ENCODE peak calls at places on chromosome 5, in seven cellular contexts. One of them, this sample, is unnamed.

GRCh38 chr5:124839371-124839998 is 93.0 kb upstream of the ZNF608 start:
- DNase-seq in lower leg skin: no peak
- DNase-seq in endothelial cell of umbilical vein: peak
- DNase-seq in A549: no peak
- DNase-seq in IMR-90: no peak
- DNase-seq in H1: no peak
- DNase-seq in adrenal gland: no peak
- DNase-seq in this sample: no peak

GRCh38 chr5:54302267-54302687 is 8.1 kb downstream of the ARL15 start:
- DNase-seq in adrenal gland: peak
- DNase-seq in IMR-90: peak
- DNase-seq in lower leg skin: no peak
- DNase-seq in endothelial cell of umbilical vein: no peak
- DNase-seq in A549: no peak
- DNase-seq in H1: no peak
- DNase-seq in this sample: no peak

GRCh38 chr5:121691478-121691877 is 160.2 kb upstream of the FTMT start:
- DNase-seq in A549: peak
- DNase-seq in H1: no peak
- DNase-seq in adrenal gland: peak
- DNase-seq in endothelial cell of umbilical vein: no peak
- DNase-seq in IMR-90: no peak
- DNase-seq in lower leg skin: no peak
- DNase-seq in this sample: no peak

GRCh38 chr5:121144764-121145163 is 680.7 kb downstream of the PRR16 start:
- DNase-seq in endothelial cell of umbilical vein: peak
- DNase-seq in H1: no peak
- DNase-seq in A549: no peak
- DNase-seq in lower leg skin: no peak
- DNase-seq in IMR-90: peak
- DNase-seq in adrenal gland: no peak
- DNase-seq in this sample: no peak

GRCh38 chr5:130335116-130335515 is 430.9 kb downstream of the CHSY3 start:
- DNase-seq in A549: no peak
- DNase-seq in adrenal gland: no peak
- DNase-seq in endothelial cell of umbilical vein: peak
- DNase-seq in H1: no peak
- DNase-seq in IMR-90: no peak
- DNase-seq in lower leg skin: no peak
- DNase-seq in this sample: no peak

GRCh38 chr5:52469420-52469819 is 318.3 kb upstream of the ITGA1 start:
- DNase-seq in H1: no peak
- DNase-seq in lower leg skin: no peak
- DNase-seq in adrenal gland: no peak
- DNase-seq in IMR-90: no peak
- DNase-seq in A549: no peak
- DNase-seq in endothelial cell of umbilical vein: no peak
- DNase-seq in this sample: no peak

GRCh38 chr5:132439521-132440206 is 50.9 kb downstream of the IRF1 start:
- DNase-seq in H1: no peak
- DNase-seq in adrenal gland: peak
- DNase-seq in endothelial cell of umbilical vein: peak
- DNase-seq in lower leg skin: peak
- DNase-seq in IMR-90: peak
- DNase-seq in A549: no peak
- DNase-seq in this sample: peak

GRCh38 chr5:17802256-17802655 is 168.0 kb downstream of the TAF11L14 start:
- DNase-seq in H1: no peak
- DNase-seq in adrenal gland: no peak
- DNase-seq in A549: no peak
- DNase-seq in endothelial cell of umbilical vein: no peak
- DNase-seq in lower leg skin: no peak
- DNase-seq in IMR-90: no peak
- DNase-seq in this sample: no peak

GRCh38 chr5:4700082-4700481 is 440.0 kb upstream of the ADAMTS16 start:
- DNase-seq in H1: peak
- DNase-seq in A549: peak
- DNase-seq in lower leg skin: peak
- DNase-seq in adrenal gland: peak
- DNase-seq in endothelial cell of umbilical vein: no peak
- DNase-seq in IMR-90: no peak
- DNase-seq in this sample: peak

GRCh38 chr5:96340357-96340756 is 92.7 kb downstream of the PCSK1 start:
- DNase-seq in endothelial cell of umbilical vein: no peak
- DNase-seq in IMR-90: no peak
- DNase-seq in adrenal gland: no peak
- DNase-seq in lower leg skin: no peak
- DNase-seq in A549: no peak
- DNase-seq in H1: no peak
- DNase-seq in this sample: no peak

GRCh38 chr5:1890296-1890695 is 7.6 kb upstream of the IRX4 start:
- DNase-seq in H1: no peak
- DNase-seq in IMR-90: no peak
- DNase-seq in lower leg skin: no peak
- DNase-seq in adrenal gland: no peak
- DNase-seq in A549: no peak
- DNase-seq in endothelial cell of umbilical vein: no peak
- DNase-seq in this sample: no peak

GRCh38 chr5:28549588-28549987 is 1511.2 kb upstream of the CDH9 start:
- DNase-seq in endothelial cell of umbilical vein: no peak
- DNase-seq in IMR-90: no peak
- DNase-seq in adrenal gland: no peak
- DNase-seq in lower leg skin: no peak
- DNase-seq in H1: no peak
- DNase-seq in A549: no peak
- DNase-seq in this sample: no peak

GRCh38 chr5:106189121-106189809 is 1481.5 kb downstream of the EFNA5 start:
- DNase-seq in lower leg skin: no peak
- DNase-seq in H1: no peak
- DNase-seq in A549: no peak
- DNase-seq in endothelial cell of umbilical vein: no peak
- DNase-seq in IMR-90: no peak
- DNase-seq in adrenal gland: no peak
- DNase-seq in this sample: no peak

GRCh38 chr5:132962429-132962928 is 955 bp downstream of the AFF4 start:
- DNase-seq in adrenal gland: peak
- DNase-seq in A549: peak
- DNase-seq in lower leg skin: no peak
- DNase-seq in H1: no peak
- DNase-seq in IMR-90: peak
- DNase-seq in endothelial cell of umbilical vein: peak
- DNase-seq in this sample: no peak

GRCh38 chr5:104088876-104089778 is 526.5 kb upstream of the NUDT12 start:
- DNase-seq in A549: no peak
- DNase-seq in lower leg skin: no peak
- DNase-seq in H1: no peak
- DNase-seq in IMR-90: no peak
- DNase-seq in endothelial cell of umbilical vein: no peak
- DNase-seq in adrenal gland: no peak
- DNase-seq in this sample: peak

GRCh38 chr5:179837076-179838011 is 16.6 kb downstream of the SQSTM1 start:
- DNase-seq in endothelial cell of umbilical vein: no peak
- DNase-seq in lower leg skin: no peak
- DNase-seq in IMR-90: no peak
- DNase-seq in A549: no peak
- DNase-seq in H1: no peak
- DNase-seq in adrenal gland: peak
- DNase-seq in this sample: no peak
- TF ChIP-seq POLR2A in endothelial cell of umbilical vein: no peak
- TF ChIP-seq POLR2A in lower leg skin: no peak
- TF ChIP-seq POLR2A in IMR-90: no peak
- TF ChIP-seq POLR2A in A549: no peak
- TF ChIP-seq POLR2A in H1: no peak
- TF ChIP-seq POLR2A in adrenal gland: no peak
- TF ChIP-seq POLR2A in this sample: no peak

DNA sequence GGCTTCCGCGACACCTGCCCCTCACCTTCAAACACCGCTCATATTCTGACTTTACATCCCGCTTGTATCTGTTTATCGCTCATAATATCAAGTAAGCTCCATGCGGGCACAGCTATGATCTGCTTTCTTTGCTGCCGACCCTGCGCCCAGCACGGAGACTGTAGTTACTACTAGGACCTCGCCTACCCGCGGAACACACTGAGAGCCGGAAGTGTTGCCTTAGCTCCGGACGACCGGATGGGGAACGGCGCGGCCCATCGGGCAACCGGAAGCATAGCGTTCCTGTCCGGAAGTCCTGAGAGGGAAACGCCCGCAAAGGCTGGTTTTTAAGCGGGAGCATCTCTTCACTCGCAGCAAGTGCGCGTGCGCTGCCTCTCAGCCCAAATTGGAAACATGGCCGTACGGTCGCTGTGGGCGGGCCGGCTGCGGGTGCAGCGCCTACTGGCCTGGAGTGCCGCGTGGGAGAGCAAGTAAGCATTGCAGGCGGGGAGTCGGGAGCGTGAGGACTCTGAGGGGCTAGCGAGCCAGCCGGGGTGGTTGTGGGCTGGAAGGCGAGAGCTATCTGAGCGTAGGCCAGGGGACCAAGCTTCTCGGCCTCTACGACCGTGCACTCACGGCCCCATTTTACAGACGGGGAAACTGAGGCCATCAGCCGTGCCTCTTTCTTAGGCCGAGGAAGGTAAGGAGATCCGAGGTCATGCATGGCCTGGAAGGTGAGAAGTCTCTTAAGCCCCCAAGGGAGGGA is at the start of gene GRPEL2:
- DNase-seq in endothelial cell of umbilical vein: peak
- DNase-seq in lower leg skin: peak
- DNase-seq in H1: peak
- DNase-seq in A549: peak
- DNase-seq in IMR-90: peak
- DNase-seq in adrenal gland: peak
- DNase-seq in this sample: peak
- TF ChIP-seq POLR2A in endothelial cell of umbilical vein: peak
- TF ChIP-seq POLR2A in lower leg skin: no peak
- TF ChIP-seq POLR2A in H1: peak
- TF ChIP-seq POLR2A in A549: peak
- TF ChIP-seq POLR2A in IMR-90: peak
- TF ChIP-seq POLR2A in adrenal gland: peak
- TF ChIP-seq POLR2A in this sample: peak

GRCh38 chr5:134148316-134148715 is 28.4 kb downstream of the SKP1 start:
- DNase-seq in A549: no peak
- DNase-seq in H1: no peak
- DNase-seq in IMR-90: no peak
- DNase-seq in lower leg skin: no peak
- DNase-seq in endothelial cell of umbilical vein: no peak
- DNase-seq in adrenal gland: peak
- DNase-seq in this sample: no peak

GRCh38 chr5:134146651-134147544 is 29.9 kb downstream of the SKP1 start:
- DNase-seq in H1: no peak
- DNase-seq in lower leg skin: no peak
- DNase-seq in endothelial cell of umbilical vein: no peak
- DNase-seq in A549: no peak
- DNase-seq in adrenal gland: peak
- DNase-seq in IMR-90: peak
- DNase-seq in this sample: no peak

GRCh38 chr5:134145061-134145757 is 30.7 kb downstream of the TCF7 start:
- DNase-seq in lower leg skin: peak
- DNase-seq in IMR-90: no peak
- DNase-seq in A549: no peak
- DNase-seq in endothelial cell of umbilical vein: no peak
- DNase-seq in H1: no peak
- DNase-seq in adrenal gland: peak
- DNase-seq in this sample: no peak

GRCh38 chr5:134143964-134144941 is 29.8 kb downstream of the TCF7 start:
- DNase-seq in H1: no peak
- DNase-seq in adrenal gland: peak
- DNase-seq in lower leg skin: no peak
- DNase-seq in endothelial cell of umbilical vein: no peak
- DNase-seq in IMR-90: no peak
- DNase-seq in A549: no peak
- DNase-seq in this sample: no peak

DNA sequence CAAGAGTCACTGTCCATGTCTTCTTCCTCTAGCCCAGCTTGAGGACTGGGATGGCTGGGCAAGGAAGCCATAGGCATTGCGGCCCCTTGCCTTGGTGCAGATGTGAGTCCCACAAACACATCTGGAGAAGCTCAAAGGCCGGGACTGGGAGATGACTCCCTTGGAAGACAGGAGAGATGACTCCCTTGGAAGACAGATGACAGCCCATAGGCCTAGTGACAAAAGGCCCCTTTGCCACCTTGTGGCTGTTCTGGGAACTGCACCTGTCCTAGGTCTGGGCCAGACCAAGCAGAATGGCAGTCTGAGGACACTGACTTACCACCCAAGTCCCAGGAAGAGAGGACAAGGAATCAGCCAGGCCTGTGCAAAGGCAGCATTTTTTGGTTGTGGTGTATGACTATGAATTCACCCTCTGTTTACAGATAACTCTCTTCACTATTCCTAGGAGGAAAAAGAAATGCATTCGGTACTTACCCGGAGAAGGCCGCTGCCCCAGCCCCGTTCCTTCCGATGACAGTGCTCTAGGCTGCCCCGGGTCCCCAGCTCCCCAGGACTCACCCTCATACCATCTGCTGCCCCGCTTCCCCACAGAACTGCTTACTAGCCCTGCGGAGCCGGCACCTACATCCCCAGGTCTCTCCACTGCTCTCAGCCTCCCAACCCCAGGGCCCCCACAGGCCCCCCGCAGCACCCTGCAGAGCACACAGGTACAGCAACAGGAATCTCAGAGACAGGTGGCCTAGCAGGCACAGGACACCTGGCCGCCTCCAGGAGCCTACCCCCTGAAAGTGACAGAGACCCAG is 30.8 kb downstream of the SKP1 start:
- DNase-seq in adrenal gland: peak
- DNase-seq in endothelial cell of umbilical vein: peak
- DNase-seq in IMR-90: peak
- DNase-seq in H1: peak
- DNase-seq in A549: peak
- DNase-seq in lower leg skin: peak
- DNase-seq in this sample: peak
- TF ChIP-seq POLR2A in adrenal gland: no peak
- TF ChIP-seq POLR2A in endothelial cell of umbilical vein: no peak
- TF ChIP-seq POLR2A in IMR-90: no peak
- TF ChIP-seq POLR2A in H1: no peak
- TF ChIP-seq POLR2A in A549: no peak
- TF ChIP-seq POLR2A in lower leg skin: no peak
- TF ChIP-seq POLR2A in this sample: no peak

DNA sequence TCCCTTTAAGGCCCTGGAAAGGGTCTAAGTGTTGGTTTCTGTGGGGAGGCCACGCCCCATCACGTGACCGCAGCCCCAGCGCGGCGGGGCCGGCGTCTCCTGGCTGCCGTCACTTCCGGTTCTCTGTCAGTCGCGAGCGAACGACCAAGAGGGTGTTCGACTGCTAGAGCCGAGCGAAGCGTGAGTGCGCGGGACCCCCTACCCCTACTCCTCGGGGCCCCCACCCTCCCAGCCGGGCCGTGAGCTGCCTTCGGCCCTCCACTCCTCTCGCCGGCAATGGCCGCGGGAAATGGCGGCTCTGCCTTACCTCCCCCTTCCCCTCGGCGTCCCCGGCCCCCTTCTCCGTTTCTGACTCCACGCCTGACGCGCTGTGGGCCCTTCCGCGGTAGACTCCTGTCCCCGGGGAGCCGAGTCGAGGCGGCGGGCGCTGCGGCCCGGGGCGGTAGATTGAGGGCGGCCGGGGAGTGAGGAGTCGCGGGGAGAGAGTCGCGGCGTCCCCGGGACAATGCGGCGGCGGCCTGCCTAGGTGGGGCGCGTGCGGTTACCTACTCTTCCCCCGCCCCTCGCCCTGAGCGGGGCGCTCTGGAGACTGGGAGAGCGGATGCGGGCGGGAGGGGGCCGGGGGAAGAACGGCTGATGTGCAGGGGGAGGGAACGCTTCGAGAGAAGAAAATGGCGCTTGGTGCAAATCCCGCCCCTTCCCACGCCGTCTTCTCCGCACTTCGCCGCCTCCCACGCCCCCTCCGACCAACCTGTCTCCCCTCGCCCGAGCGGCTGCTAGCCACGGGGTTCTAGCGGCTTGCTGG is at the start of gene SUB1:
- DNase-seq in A549: peak
- DNase-seq in endothelial cell of umbilical vein: peak
- DNase-seq in IMR-90: peak
- DNase-seq in adrenal gland: peak
- DNase-seq in lower leg skin: peak
- DNase-seq in H1: peak
- DNase-seq in this sample: peak
- TF ChIP-seq POLR2A in A549: peak
- TF ChIP-seq POLR2A in endothelial cell of umbilical vein: peak
- TF ChIP-seq POLR2A in IMR-90: peak
- TF ChIP-seq POLR2A in adrenal gland: peak
- TF ChIP-seq POLR2A in lower leg skin: peak
- TF ChIP-seq POLR2A in H1: peak
- TF ChIP-seq POLR2A in this sample: peak

This sample was measured in H54.